ENCODE peak calls at places on chromosomes 5 and 9, in eight cellular contexts. One of them, this sample, is unnamed.

GRCh38 chr5:10618311-10618710 is 54.4 kb downstream of the ANKRD33B start:
- DNase-seq in endodermal cell: no peak
- DNase-seq in bronchial epithelial cell: no peak
- DNase-seq in stomach: no peak
- DNase-seq in neural crest cell: no peak
- DNase-seq in Calu3: no peak
- DNase-seq in LNCaP clone FGC: no peak
- DNase-seq in adrenal gland: no peak
- DNase-seq in this sample: no peak

GRCh38 chr9:128690684-128691034 is 1.6 kb downstream of the SET start:
- DNase-seq in endodermal cell: no peak
- DNase-seq in bronchial epithelial cell: no peak
- DNase-seq in stomach: no peak
- DNase-seq in neural crest cell: no peak
- DNase-seq in Calu3: no peak
- DNase-seq in LNCaP clone FGC: no peak
- DNase-seq in adrenal gland: no peak
- DNase-seq in this sample: no peak

GRCh38 chr9:121616356-121616755 is 35.1 kb upstream of the DAB2IP start:
- DNase-seq in endodermal cell: no peak
- DNase-seq in bronchial epithelial cell: no peak
- DNase-seq in stomach: no peak
- DNase-seq in neural crest cell: no peak
- DNase-seq in Calu3: no peak
- DNase-seq in LNCaP clone FGC: no peak
- DNase-seq in adrenal gland: no peak
- DNase-seq in this sample: no peak

GRCh38 chr5:151094054-151094858 is 13.4 kb upstream of the TNIP1 start:
- DNase-seq in endodermal cell: peak
- DNase-seq in bronchial epithelial cell: peak
- DNase-seq in stomach: peak
- DNase-seq in neural crest cell: no peak
- DNase-seq in Calu3: peak
- DNase-seq in LNCaP clone FGC: no peak
- DNase-seq in adrenal gland: peak
- DNase-seq in this sample: no peak

GRCh38 chr5:100186181-100186580 is 349.0 kb upstream of the FAM174A start:
- DNase-seq in endodermal cell: peak
- DNase-seq in bronchial epithelial cell: no peak
- DNase-seq in stomach: no peak
- DNase-seq in neural crest cell: no peak
- DNase-seq in Calu3: no peak
- DNase-seq in LNCaP clone FGC: no peak
- DNase-seq in adrenal gland: no peak
- DNase-seq in this sample: no peak

GRCh38 chr5:78720234-78720985 is 71.8 kb upstream of the LHFPL2 start:
- DNase-seq in endodermal cell: peak
- DNase-seq in bronchial epithelial cell: no peak
- DNase-seq in stomach: peak
- DNase-seq in neural crest cell: no peak
- DNase-seq in Calu3: no peak
- DNase-seq in LNCaP clone FGC: peak
- DNase-seq in adrenal gland: no peak
- DNase-seq in this sample: no peak

GRCh38 chr5:1479581-1480188 is 34.4 kb upstream of the SLC6A3 start:
- DNase-seq in endodermal cell: peak
- DNase-seq in bronchial epithelial cell: peak
- DNase-seq in stomach: peak
- DNase-seq in neural crest cell: peak
- DNase-seq in Calu3: no peak
- DNase-seq in LNCaP clone FGC: no peak
- DNase-seq in adrenal gland: peak
- DNase-seq in this sample: no peak

GRCh38 chr5:8844847-8845246 is 701.0 kb downstream of the SEMA5A start:
- DNase-seq in endodermal cell: no peak
- DNase-seq in bronchial epithelial cell: no peak
- DNase-seq in stomach: no peak
- DNase-seq in neural crest cell: no peak
- DNase-seq in Calu3: no peak
- DNase-seq in LNCaP clone FGC: no peak
- DNase-seq in adrenal gland: no peak
- DNase-seq in this sample: no peak

GRCh38 chr5:66312291-66312690 is 168.2 kb downstream of the SREK1 start:
- DNase-seq in endodermal cell: no peak
- DNase-seq in bronchial epithelial cell: no peak
- DNase-seq in stomach: no peak
- DNase-seq in neural crest cell: no peak
- DNase-seq in Calu3: no peak
- DNase-seq in LNCaP clone FGC: no peak
- DNase-seq in adrenal gland: no peak
- DNase-seq in this sample: no peak

GRCh38 chr5:66302344-66302743 is 158.2 kb downstream of the SREK1 start:
- DNase-seq in endodermal cell: no peak
- DNase-seq in bronchial epithelial cell: no peak
- DNase-seq in stomach: no peak
- DNase-seq in neural crest cell: no peak
- DNase-seq in Calu3: no peak
- DNase-seq in LNCaP clone FGC: no peak
- DNase-seq in adrenal gland: no peak
- DNase-seq in this sample: no peak

GRCh38 chr5:66306105-66306843 is 162.2 kb downstream of the SREK1 start:
- DNase-seq in endodermal cell: peak
- DNase-seq in bronchial epithelial cell: peak
- DNase-seq in stomach: peak
- DNase-seq in neural crest cell: peak
- DNase-seq in Calu3: peak
- DNase-seq in LNCaP clone FGC: peak
- DNase-seq in adrenal gland: peak
- DNase-seq in this sample: no peak

GRCh38 chr5:66306844-66307315 is 162.8 kb downstream of the SREK1 start:
- DNase-seq in endodermal cell: no peak
- DNase-seq in bronchial epithelial cell: no peak
- DNase-seq in stomach: no peak
- DNase-seq in neural crest cell: no peak
- DNase-seq in Calu3: no peak
- DNase-seq in LNCaP clone FGC: no peak
- DNase-seq in adrenal gland: no peak
- DNase-seq in this sample: no peak

GRCh38 chr5:66307647-66308257 is 163.7 kb downstream of the SREK1 start:
- DNase-seq in endodermal cell: no peak
- DNase-seq in bronchial epithelial cell: peak
- DNase-seq in stomach: no peak
- DNase-seq in neural crest cell: no peak
- DNase-seq in Calu3: no peak
- DNase-seq in LNCaP clone FGC: peak
- DNase-seq in adrenal gland: no peak
- DNase-seq in this sample: no peak
- TF ChIP-seq CTCF in endodermal cell: peak
- TF ChIP-seq CTCF in bronchial epithelial cell: peak
- TF ChIP-seq CTCF in stomach: no peak
- TF ChIP-seq CTCF in neural crest cell: peak
- TF ChIP-seq CTCF in Calu3: peak
- TF ChIP-seq CTCF in LNCaP clone FGC: peak
- TF ChIP-seq CTCF in adrenal gland: peak
- TF ChIP-seq CTCF in this sample: peak

GRCh38 chr5:67395790-67396418 is 199.3 kb upstream of the CD180 start:
- DNase-seq in endodermal cell: no peak
- DNase-seq in bronchial epithelial cell: no peak
- DNase-seq in stomach: no peak
- DNase-seq in neural crest cell: no peak
- DNase-seq in Calu3: no peak
- DNase-seq in LNCaP clone FGC: no peak
- DNase-seq in adrenal gland: no peak
- DNase-seq in this sample: no peak
- TF ChIP-seq CTCF in endodermal cell: no peak
- TF ChIP-seq CTCF in bronchial epithelial cell: no peak
- TF ChIP-seq CTCF in stomach: no peak
- TF ChIP-seq CTCF in neural crest cell: no peak
- TF ChIP-seq CTCF in Calu3: no peak
- TF ChIP-seq CTCF in LNCaP clone FGC: no peak
- TF ChIP-seq CTCF in adrenal gland: no peak
- TF ChIP-seq CTCF in this sample: peak

GRCh38 chr5:170691623-170692022 is 91.9 kb upstream of the GABRP start:
- DNase-seq in endodermal cell: peak
- DNase-seq in bronchial epithelial cell: no peak
- DNase-seq in stomach: no peak
- DNase-seq in neural crest cell: no peak
- DNase-seq in Calu3: peak
- DNase-seq in LNCaP clone FGC: no peak
- DNase-seq in adrenal gland: no peak
- DNase-seq in this sample: no peak
- TF ChIP-seq CTCF in endodermal cell: peak
- TF ChIP-seq CTCF in bronchial epithelial cell: no peak
- TF ChIP-seq CTCF in stomach: no peak
- TF ChIP-seq CTCF in neural crest cell: no peak
- TF ChIP-seq CTCF in Calu3: peak
- TF ChIP-seq CTCF in LNCaP clone FGC: no peak
- TF ChIP-seq CTCF in adrenal gland: no peak
- TF ChIP-seq CTCF in this sample: no peak

GRCh38 chr5:37716405-37716804 is 123.4 kb downstream of the GDNF start:
- DNase-seq in endodermal cell: no peak
- DNase-seq in bronchial epithelial cell: no peak
- DNase-seq in stomach: no peak
- DNase-seq in neural crest cell: no peak
- DNase-seq in Calu3: no peak
- DNase-seq in LNCaP clone FGC: no peak
- DNase-seq in adrenal gland: no peak
- DNase-seq in this sample: no peak

GRCh38 chr5:37717613-37718431 is 122.0 kb downstream of the GDNF start:
- DNase-seq in endodermal cell: no peak
- DNase-seq in bronchial epithelial cell: peak
- DNase-seq in stomach: peak
- DNase-seq in neural crest cell: no peak
- DNase-seq in Calu3: peak
- DNase-seq in LNCaP clone FGC: peak
- DNase-seq in adrenal gland: peak
- DNase-seq in this sample: peak

GRCh38 chr5:37715361-37715760 is 124.5 kb downstream of the GDNF start:
- DNase-seq in endodermal cell: no peak
- DNase-seq in bronchial epithelial cell: no peak
- DNase-seq in stomach: no peak
- DNase-seq in neural crest cell: no peak
- DNase-seq in Calu3: no peak
- DNase-seq in LNCaP clone FGC: no peak
- DNase-seq in adrenal gland: no peak
- DNase-seq in this sample: no peak

GRCh38 chr5:37715957-37716356 is 123.9 kb downstream of the GDNF start:
- DNase-seq in endodermal cell: no peak
- DNase-seq in bronchial epithelial cell: no peak
- DNase-seq in stomach: no peak
- DNase-seq in neural crest cell: no peak
- DNase-seq in Calu3: no peak
- DNase-seq in LNCaP clone FGC: no peak
- DNase-seq in adrenal gland: no peak
- DNase-seq in this sample: no peak

DNA sequence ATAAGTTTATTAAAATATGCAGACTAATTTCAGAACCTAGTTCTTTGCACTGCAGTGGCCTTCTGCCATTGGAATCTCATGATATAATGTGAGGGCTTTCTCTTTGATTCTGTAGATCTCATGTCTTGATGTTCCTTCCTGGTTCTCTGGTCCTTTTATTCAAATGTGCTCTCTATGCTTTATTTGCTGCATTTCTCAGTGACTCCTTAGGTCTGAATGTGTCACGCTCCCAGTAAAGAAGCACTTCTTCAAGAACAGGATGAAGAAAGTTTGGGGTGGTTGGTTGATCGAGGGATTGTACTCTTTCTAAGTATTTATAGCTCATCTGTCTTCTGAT is 122.6 kb downstream of the GDNF start:
- DNase-seq in endodermal cell: no peak
- DNase-seq in bronchial epithelial cell: no peak
- DNase-seq in stomach: no peak
- DNase-seq in neural crest cell: no peak
- DNase-seq in Calu3: no peak
- DNase-seq in LNCaP clone FGC: no peak
- DNase-seq in adrenal gland: no peak
- DNase-seq in this sample: no peak
- TF ChIP-seq CTCF in endodermal cell: no peak
- TF ChIP-seq CTCF in bronchial epithelial cell: no peak
- TF ChIP-seq CTCF in stomach: no peak
- TF ChIP-seq CTCF in neural crest cell: no peak
- TF ChIP-seq CTCF in Calu3: no peak
- TF ChIP-seq CTCF in LNCaP clone FGC: no peak
- TF ChIP-seq CTCF in adrenal gland: no peak
- TF ChIP-seq CTCF in this sample: no peak

GRCh38 chr5:13814293-13814692 is 130.2 kb downstream of the DNAH5 start:
- DNase-seq in endodermal cell: no peak
- DNase-seq in bronchial epithelial cell: peak
- DNase-seq in stomach: no peak
- DNase-seq in neural crest cell: no peak
- DNase-seq in Calu3: no peak
- DNase-seq in LNCaP clone FGC: no peak
- DNase-seq in adrenal gland: no peak
- DNase-seq in this sample: no peak
- TF ChIP-seq CTCF in endodermal cell: no peak
- TF ChIP-seq CTCF in bronchial epithelial cell: no peak
- TF ChIP-seq CTCF in stomach: no peak
- TF ChIP-seq CTCF in neural crest cell: no peak
- TF ChIP-seq CTCF in Calu3: no peak
- TF ChIP-seq CTCF in LNCaP clone FGC: peak
- TF ChIP-seq CTCF in adrenal gland: no peak
- TF ChIP-seq CTCF in this sample: no peak

GRCh38 chr5:141155540-141156374 is 5.9 kb downstream of the PCDHB6 start:
- DNase-seq in endodermal cell: peak
- DNase-seq in bronchial epithelial cell: no peak
- DNase-seq in stomach: no peak
- DNase-seq in neural crest cell: no peak
- DNase-seq in Calu3: no peak
- DNase-seq in LNCaP clone FGC: no peak
- DNase-seq in adrenal gland: no peak
- DNase-seq in this sample: no peak
- TF ChIP-seq CTCF in endodermal cell: peak
- TF ChIP-seq CTCF in bronchial epithelial cell: no peak
- TF ChIP-seq CTCF in stomach: no peak
- TF ChIP-seq CTCF in neural crest cell: peak
- TF ChIP-seq CTCF in Calu3: no peak
- TF ChIP-seq CTCF in LNCaP clone FGC: peak
- TF ChIP-seq CTCF in adrenal gland: no peak
- TF ChIP-seq CTCF in this sample: no peak

This sample was measured in osteocyte.